ENCODE peak calls at places on chromosomes 7 and 10, in six cellular contexts. X is DND-41, Y is SK-N-SH, T is heart left ventricle, H is AG04450, K is K562. P is an unnamed sample.

GRCh38 chr10:128268015-128268722 is 141.9 kb upstream of the MKI67 start:
- DNase-seq in X (peak; percentile 32), T (no peak), Y (peak; percentile 87), H (no peak), K (peak; percentile 45), P (no peak)

GRCh38 chr10:79942261-79943185 is 6.4 kb downstream of the SFTPD start:
- DNase-seq in X (no peak), K (no peak), H (no peak), Y (no peak), T (no peak), P (no peak)

GRCh38 chr7:106206826-106207541 is 77.8 kb downstream of the NAMPT start:
- DNase-seq in Y (no peak), T (no peak), K (no peak), X (no peak), H (no peak), P (no peak)

GRCh38 chr7:130476287-130477001 is 15.4 kb upstream of the MEST start:
- DNase-seq in T (no peak), Y (no peak), K (no peak), X (no peak), H (no peak), P (no peak)

GRCh38 chr7:28323833-28324232 is 88.5 kb upstream of the CREB5 start:
- DNase-seq in Y (no peak), X (no peak), H (no peak), K (no peak), T (no peak), P (no peak)

GRCh38 chr7:7614066-7614738 is 26.4 kb upstream of the UMAD1 start:
- DNase-seq in H (no peak), Y (no peak), T (no peak), X (no peak), K (no peak), P (no peak)

GRCh38 chr7:26856481-26856880 is 7.9 kb downstream of the SKAP2 start:
- DNase-seq in Y (no peak), T (no peak), K (no peak), X (no peak), H (no peak), P (no peak)

GRCh38 chr10:91901784-91902677 is 7.3 kb downstream of the FGFBP3 start:
- DNase-seq in K (peak; percentile 33), X (no peak), Y (no peak), H (peak; percentile 67), T (no peak), P (no peak)

GRCh38 chr7:107145072-107145838 is 23.5 kb upstream of the HBP1 start:
- DNase-seq in K (no peak), T (no peak), H (no peak), Y (no peak), X (no peak), P (no peak)

GRCh38 chr10:31770307-31770902 is 158.2 kb downstream of the ARHGAP12 start:
- DNase-seq in K (peak; percentile 63), X (peak; percentile 58), H (no peak), T (no peak), Y (peak; percentile 73), P (peak; percentile 49)

GRCh38 chr7:154598405-154598804 is 404.5 kb downstream of the PAXIP1 start:
- DNase-seq in K (no peak), Y (no peak), T (no peak), H (no peak), X (no peak), P (no peak)

GRCh38 chr10:59622320-59622901 is 87.2 kb downstream of the SLC16A9 start:
- DNase-seq in X (peak; percentile 36), K (peak; percentile 41), Y (peak; percentile 46), H (peak; percentile 11), T (peak; percentile 28), P (no peak)

GRCh38 chr10:122029503-122030199 is 40.7 kb downstream of the TACC2 start:
- DNase-seq in H (no peak), Y (no peak), T (peak; percentile 56), K (no peak), X (no peak), P (no peak)

GRCh38 chr7:16644987-16645592 is 464 bp downstream of the ANKMY2 start:
- DNase-seq in Y (peak; percentile 85), T (peak; percentile 43), X (no peak), H (no peak), K (peak; percentile 60), P (peak; percentile 8)
- TF ChIP-seq CTCF in Y (peak; percentile 21), T (no peak), X (no peak), H (no peak), K (no peak), P (no peak)

GRCh38 chr7:1562611-1563051 is 6.6 kb upstream of the TMEM184A start:
- DNase-seq in T (no peak), Y (peak; percentile 66), K (no peak), X (no peak), H (peak; percentile 49), P (no peak)
- H3K27ac ChIP-seq in T (no peak overlapping the region), Y (no peak overlapping the region), K (no peak overlapping the region), X (no peak overlapping the region), H (peak overlapping the region; percentile 47), P (no peak overlapping the region)

GRCh38 chr7:45216622-45217165 is 59.1 kb downstream of the RAMP3 start:
- DNase-seq in H (no peak), Y (no peak), K (no peak), X (no peak), T (no peak), P (no peak)
- H3K27me3 ChIP-seq in H (peaks cover 24% of the 10 kb centered on the region), Y (peaks cover 32% of the 10 kb centered on the region), K (peaks cover 13% of the 10 kb centered on the region), X (peaks cover 8% of the 10 kb centered on the region), T (no peaks in the 10 kb centered on the region), P (peaks cover 11% of the 10 kb centered on the region)

DNA sequence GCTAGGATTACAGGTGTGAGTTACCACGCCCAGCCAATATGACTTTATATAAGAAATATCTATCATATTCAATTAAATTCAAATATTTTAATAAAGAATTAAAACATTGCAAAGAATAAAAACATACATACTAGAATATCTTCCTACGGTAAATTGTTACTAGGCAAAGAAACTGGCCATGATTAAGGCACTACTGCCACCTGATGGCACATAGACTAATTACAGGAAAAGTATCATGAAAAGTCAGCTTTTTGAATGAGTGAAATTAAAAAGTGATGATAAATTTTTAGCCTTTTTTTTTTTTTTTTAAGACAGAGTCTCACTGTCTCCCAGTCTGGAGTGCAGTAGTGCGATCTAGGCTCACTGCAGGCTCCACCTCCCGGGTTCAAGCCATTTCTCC is 30.9 kb downstream of the MRPS33 start:
- DNase-seq in T (no peak), Y (no peak), K (peak; percentile 53), H (no peak), X (no peak), P (no peak)
- TF ChIP-seq CTCF in T (no peak), Y (peak; percentile 42), K (peak; percentile 46), H (peak; percentile 8), X (peak; percentile 55), P (no peak)

DNA sequence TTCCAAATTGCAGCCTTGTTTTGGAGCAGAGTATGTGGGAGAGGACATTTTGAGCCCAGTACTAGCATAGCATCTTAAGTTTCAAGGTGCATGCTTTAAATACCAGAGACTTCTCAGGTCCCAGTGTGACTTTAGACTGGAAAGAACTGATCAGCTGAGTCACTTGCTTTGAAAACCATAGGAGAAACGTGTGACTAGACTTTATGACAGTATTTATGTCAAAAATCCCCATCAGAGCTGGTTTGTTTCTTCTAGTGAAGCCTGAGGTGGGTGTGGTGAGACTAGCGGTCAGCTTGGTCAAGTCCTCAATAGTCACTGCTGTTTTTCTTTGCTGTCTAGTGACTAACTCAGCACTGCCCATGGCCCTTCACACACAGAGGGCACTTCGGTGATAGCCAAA is 724.2 kb downstream of the GATA3 start:
- DNase-seq in Y (no peak), X (no peak), H (no peak), K (no peak), T (no peak), P (no peak)
- H3K27ac ChIP-seq in Y (no peak overlapping the region), X (peak overlapping the region; percentile 83), H (no peak overlapping the region), K (no peak overlapping the region), T (no peak overlapping the region), P (no peak overlapping the region)

GRCh38 chr10:42937048-42937447 is 139.8 kb upstream of the RET start:
- DNase-seq in H (no peak), Y (no peak), T (no peak), K (no peak), X (no peak), P (no peak)

GRCh38 chr10:42936580-42936979 is 140.3 kb upstream of the RET start:
- DNase-seq in T (no peak), Y (no peak), X (no peak), K (no peak), H (no peak), P (no peak)

GRCh38 chr10:42938351-42938750 is 138.5 kb upstream of the RET start:
- DNase-seq in Y (no peak), T (no peak), X (no peak), H (no peak), K (no peak), P (no peak)

GRCh38 chr10:42939237-42939636 is 137.6 kb upstream of the RET start:
- DNase-seq in T (no peak), X (no peak), Y (peak; percentile 71), K (no peak), H (no peak), P (no peak)

GRCh38 chr10:42937649-42938180 is 139.2 kb upstream of the RET start:
- DNase-seq in K (no peak), X (no peak), T (no peak), H (no peak), Y (no peak), P (no peak)
- H3K27me3 ChIP-seq in K (no peaks in the 10 kb centered on the region), X (no peaks in the 10 kb centered on the region), T (peaks cover 15% of the 10 kb centered on the region), H (peaks cover 16% of the 10 kb centered on the region), Y (no peaks in the 10 kb centered on the region), P (peaks cover 4% of the 10 kb centered on the region)

GRCh38 chr7:22725585-22725984 is 1.4 kb upstream of the IL6 start:
- DNase-seq in Y (peak; percentile 28), T (no peak), H (no peak), K (peak; percentile 50), X (no peak), P (no peak)
- TF ChIP-seq CTCF in Y (peak; percentile 59), T (no peak), H (peak; percentile 39), K (peak; percentile 55), X (peak; percentile 42), P (no peak)

GRCh38 chr7:134646425-134647305 is at the start of gene BPGM:
- DNase-seq in K (peak; percentile 100), Y (peak; percentile 94), X (peak; percentile 99), H (peak; percentile 100), T (peak; percentile 98), P (peak; percentile 93)
- H3K27ac ChIP-seq in K (peak within 1 kb of the TSS; percentile 58), Y (peak within 1 kb of the TSS; percentile 80), X (peak within 1 kb of the TSS; percentile 84), H (peak within 1 kb of the TSS; percentile 67), T (peak within 1 kb of the TSS; percentile 74), P (peak within 1 kb of the TSS; percentile 93)

GRCh38 chr7:142793156-142793555 is 22.4 kb downstream of the PRSS2 start:
- DNase-seq in T (no peak), Y (no peak), X (peak; percentile 10), H (no peak), K (no peak), P (no peak)

GRCh38 chr7:142796501-142797341 is 26.0 kb downstream of the PRSS2 start:
- DNase-seq in K (no peak), Y (peak; percentile 75), T (no peak), H (no peak), X (no peak), P (peak; percentile 68)

GRCh38 chr7:142796001-142796500 is 25.3 kb downstream of the PRSS2 start:
- DNase-seq in X (peak; percentile 51), H (no peak), T (no peak), K (no peak), Y (no peak), P (no peak)

GRCh38 chr7:142797342-142797798 is 26.6 kb downstream of the PRSS2 start:
- DNase-seq in H (no peak), X (peak; percentile 63), T (no peak), K (no peak), Y (no peak), P (no peak)

GRCh38 chr7:142795339-142795863 is 24.6 kb downstream of the PRSS2 start:
- DNase-seq in K (no peak), T (no peak), Y (no peak), H (no peak), X (peak; percentile 90), P (peak; percentile 78)
- H3K27me3 ChIP-seq in K (peaks cover 9% of the 10 kb centered on the region), T (peaks cover 43% of the 10 kb centered on the region), Y (peaks cover 61% of the 10 kb centered on the region), H (peaks cover 53% of the 10 kb centered on the region), X (no peaks in the 10 kb centered on the region), P (no peaks in the 10 kb centered on the region)

GRCh38 chr10:51983481-51983880 is 284.1 kb upstream of the CSTF2T start:
- DNase-seq in Y (no peak), K (no peak), T (no peak), X (no peak), H (no peak), P (no peak)
- TF ChIP-seq CTCF in Y (no peak), K (no peak), T (no peak), X (no peak), H (no peak), P (no peak)

P was measured in CD4-positive, alpha-beta T cell.